ENCODE peak calls at places on chromosomes 4 and X, in five cellular contexts. One of them, this sample, is unnamed.

GRCh38 chr4:149031399-149031798 is 589.2 kb upstream of the NR3C2 start:
- DNase-seq in lung: no peak
- DNase-seq in aorta: no peak
- DNase-seq in mesenchymal stem cell: no peak
- DNase-seq in left lung: no peak
- DNase-seq in this sample: no peak

GRCh38 chr4:99687120-99687519 is 29.5 kb upstream of the C4orf54 start:
- DNase-seq in aorta: no peak
- DNase-seq in mesenchymal stem cell: no peak
- DNase-seq in lung: no peak
- DNase-seq in left lung: no peak
- DNase-seq in this sample: no peak

GRCh38 chrX:14927391-14927790 is 54.2 kb downstream of the MOSPD2 start:
- DNase-seq in aorta: no peak
- DNase-seq in lung: no peak
- DNase-seq in mesenchymal stem cell: peak; percentile 66
- DNase-seq in left lung: no peak
- DNase-seq in this sample: no peak

GRCh38 chr4:113878718-113879117 is 100.7 kb downstream of the ARSJ start:
- DNase-seq in aorta: no peak
- DNase-seq in left lung: no peak
- DNase-seq in mesenchymal stem cell: peak; percentile 47
- DNase-seq in lung: no peak
- DNase-seq in this sample: no peak

GRCh38 chr4:44544158-44544557 is 95.5 kb upstream of the KCTD8 start:
- DNase-seq in aorta: no peak
- DNase-seq in mesenchymal stem cell: no peak
- DNase-seq in left lung: no peak
- DNase-seq in lung: no peak
- DNase-seq in this sample: no peak

GRCh38 chr4:56914336-56914735 is 6.6 kb downstream of the REST start:
- DNase-seq in aorta: no peak
- DNase-seq in mesenchymal stem cell: no peak
- DNase-seq in left lung: no peak
- DNase-seq in lung: no peak
- DNase-seq in this sample: no peak

GRCh38 chr4:125750827-125751466 is 436.2 kb downstream of the FAT4 start:
- DNase-seq in left lung: no peak
- DNase-seq in mesenchymal stem cell: peak; percentile 61
- DNase-seq in lung: no peak
- DNase-seq in aorta: no peak
- DNase-seq in this sample: no peak

GRCh38 chr4:7067147-7067522 is 729 bp downstream of the GRPEL1 start:
- DNase-seq in aorta: peak; percentile 89
- DNase-seq in mesenchymal stem cell: peak; percentile 79
- DNase-seq in left lung: no peak
- DNase-seq in lung: peak; percentile 53
- DNase-seq in this sample: no peak

GRCh38 chrX:111447298-111447697 is 35.3 kb upstream of the DCX start:
- DNase-seq in left lung: no peak
- DNase-seq in lung: no peak
- DNase-seq in mesenchymal stem cell: peak; percentile 6
- DNase-seq in aorta: no peak
- DNase-seq in this sample: no peak

GRCh38 chr4:54913751-54914526 is 211.5 kb downstream of the KDR start:
- DNase-seq in mesenchymal stem cell: peak; percentile 26
- DNase-seq in lung: no peak
- DNase-seq in aorta: no peak
- DNase-seq in left lung: no peak
- DNase-seq in this sample: no peak

GRCh38 chr4:102196221-102196620 is 149.1 kb downstream of the SLC39A8 start:
- DNase-seq in lung: no peak
- DNase-seq in aorta: no peak
- DNase-seq in left lung: no peak
- DNase-seq in mesenchymal stem cell: peak; percentile 66
- DNase-seq in this sample: no peak

GRCh38 chr4:98653006-98653405 is 5.4 kb downstream of the TSPAN5 start:
- DNase-seq in aorta: no peak
- DNase-seq in lung: no peak
- DNase-seq in mesenchymal stem cell: no peak
- DNase-seq in left lung: no peak
- DNase-seq in this sample: no peak

GRCh38 chr4:5619913-5620625 is 88.3 kb downstream of the EVC2 start:
- DNase-seq in aorta: no peak
- DNase-seq in left lung: no peak
- DNase-seq in mesenchymal stem cell: peak; percentile 39
- DNase-seq in lung: no peak
- DNase-seq in this sample: no peak

GRCh38 chr4:142813388-142813787 is 32.7 kb downstream of the INPP4B start:
- DNase-seq in aorta: no peak
- DNase-seq in left lung: no peak
- DNase-seq in mesenchymal stem cell: no peak
- DNase-seq in lung: no peak
- DNase-seq in this sample: no peak

GRCh38 chrX:147699061-147699460 is 212.7 kb upstream of the FMR1 start:
- DNase-seq in left lung: no peak
- DNase-seq in aorta: no peak
- DNase-seq in lung: no peak
- DNase-seq in mesenchymal stem cell: no peak
- DNase-seq in this sample: no peak

GRCh38 chrX:48972214-48973164 is 845 bp upstream of the KCND1 start:
- DNase-seq in mesenchymal stem cell: peak; percentile 58
- DNase-seq in aorta: no peak
- DNase-seq in lung: peak; percentile 34
- DNase-seq in left lung: no peak
- DNase-seq in this sample: no peak

GRCh38 chr4:15232725-15233597 is 194.9 kb upstream of the C1QTNF7 start:
- DNase-seq in aorta: no peak
- DNase-seq in lung: no peak
- DNase-seq in mesenchymal stem cell: peak; percentile 68
- DNase-seq in left lung: no peak
- DNase-seq in this sample: no peak

GRCh38 chr4:110793381-110793801 is 170.5 kb upstream of the PITX2 start:
- DNase-seq in mesenchymal stem cell: peak; percentile 23
- DNase-seq in left lung: no peak
- DNase-seq in aorta: no peak
- DNase-seq in lung: no peak
- DNase-seq in this sample: no peak

GRCh38 chr4:182893490-182893889 is 23.7 kb downstream of the DCTD start:
- DNase-seq in lung: no peak
- DNase-seq in aorta: no peak
- DNase-seq in mesenchymal stem cell: no peak
- DNase-seq in left lung: no peak
- DNase-seq in this sample: no peak

GRCh38 chrX:10615931-10616780 is 4.2 kb downstream of the MID1 start:
- DNase-seq in aorta: no peak
- DNase-seq in mesenchymal stem cell: peak; percentile 53
- DNase-seq in lung: no peak
- DNase-seq in left lung: no peak
- DNase-seq in this sample: no peak

GRCh38 chrX:124736553-124737240 is 390.3 kb downstream of the SH2D1A start:
- DNase-seq in mesenchymal stem cell: no peak
- DNase-seq in left lung: peak; percentile 33
- DNase-seq in aorta: no peak
- DNase-seq in lung: no peak
- DNase-seq in this sample: peak; percentile 22

GRCh38 chr4:87092389-87093141 is 127.9 kb downstream of the KLHL8 start:
- DNase-seq in aorta: no peak
- DNase-seq in lung: peak; percentile 83
- DNase-seq in left lung: no peak
- DNase-seq in mesenchymal stem cell: peak; percentile 79
- DNase-seq in this sample: no peak

GRCh38 chrX:86241547-86241946 is 93.3 kb downstream of the DACH2 start:
- DNase-seq in mesenchymal stem cell: no peak
- DNase-seq in left lung: no peak
- DNase-seq in aorta: no peak
- DNase-seq in lung: no peak
- DNase-seq in this sample: no peak

DNA sequence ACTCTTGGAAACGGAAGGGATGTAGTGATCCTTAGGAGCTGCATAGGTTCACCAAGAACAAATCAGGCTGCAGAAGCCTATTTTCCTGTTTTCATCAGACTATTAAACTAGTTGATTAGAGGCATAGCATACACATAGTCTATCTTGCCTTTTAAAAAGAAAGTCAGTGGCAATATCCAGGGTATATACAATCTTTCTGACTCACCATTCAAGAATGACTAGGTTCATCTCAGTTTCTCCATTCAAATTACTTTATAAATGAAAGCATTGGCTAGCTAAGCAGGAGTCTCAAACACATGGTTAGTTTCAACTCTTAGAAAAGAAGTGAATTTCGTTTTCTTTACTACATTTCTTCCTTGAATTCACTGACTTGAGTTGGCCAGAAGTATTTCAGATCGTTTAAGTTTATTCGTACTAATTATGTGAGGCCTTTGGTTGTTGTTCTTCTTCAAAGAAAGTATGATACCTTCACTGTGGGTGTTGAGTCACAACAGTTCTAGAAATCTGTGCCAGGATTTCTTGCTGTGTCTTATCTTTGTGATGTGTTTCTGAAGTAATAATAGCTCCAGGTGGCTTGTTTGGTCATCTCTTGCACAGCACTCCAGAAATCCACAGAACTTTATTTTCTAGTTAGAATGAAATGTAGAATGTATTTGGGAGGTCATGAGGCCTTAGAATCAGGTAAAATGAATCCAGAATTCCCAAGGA is 88.2 kb downstream of the AWAT2 start:
- DNase-seq in mesenchymal stem cell: no peak
- DNase-seq in aorta: no peak
- DNase-seq in lung: no peak
- DNase-seq in left lung: no peak
- DNase-seq in this sample: no peak
- H3K9me3 ChIP-seq in mesenchymal stem cell: no peaks in the 10 kb centered on the region
- H3K9me3 ChIP-seq in aorta: no peaks in the 10 kb centered on the region
- H3K9me3 ChIP-seq in lung: no peaks in the 10 kb centered on the region
- H3K9me3 ChIP-seq in left lung: no peaks in the 10 kb centered on the region
- H3K9me3 ChIP-seq in this sample: no peaks in the 10 kb centered on the region

DNA sequence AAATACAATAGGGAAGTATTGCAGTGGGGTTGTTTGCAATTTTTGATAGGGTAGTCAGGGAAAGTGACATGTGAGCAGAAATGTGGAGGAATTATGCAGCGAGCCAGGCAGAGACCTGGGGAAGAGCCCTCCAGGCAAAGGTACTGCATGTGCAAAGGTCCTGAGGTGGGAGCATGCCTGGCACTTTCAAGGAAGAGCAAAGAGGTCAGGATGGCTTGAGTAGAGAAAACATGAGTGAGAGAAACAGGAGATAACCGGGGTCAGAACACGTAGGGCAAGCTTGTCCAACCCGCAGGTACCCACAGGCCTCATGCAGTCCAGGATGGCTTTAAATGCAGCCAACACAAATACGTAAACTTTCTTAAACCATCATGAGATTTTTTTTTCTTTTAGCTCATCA is 71.0 kb downstream of the COQ2 start:
- DNase-seq in lung: no peak
- DNase-seq in mesenchymal stem cell: no peak
- DNase-seq in aorta: no peak
- DNase-seq in left lung: no peak
- DNase-seq in this sample: no peak
- H3K9me3 ChIP-seq in lung: no peaks in the 10 kb centered on the region
- H3K9me3 ChIP-seq in mesenchymal stem cell: no peaks in the 10 kb centered on the region
- H3K9me3 ChIP-seq in aorta: peaks cover 4% of the 10 kb centered on the region
- H3K9me3 ChIP-seq in left lung: no peaks in the 10 kb centered on the region
- H3K9me3 ChIP-seq in this sample: no peaks in the 10 kb centered on the region

DNA sequence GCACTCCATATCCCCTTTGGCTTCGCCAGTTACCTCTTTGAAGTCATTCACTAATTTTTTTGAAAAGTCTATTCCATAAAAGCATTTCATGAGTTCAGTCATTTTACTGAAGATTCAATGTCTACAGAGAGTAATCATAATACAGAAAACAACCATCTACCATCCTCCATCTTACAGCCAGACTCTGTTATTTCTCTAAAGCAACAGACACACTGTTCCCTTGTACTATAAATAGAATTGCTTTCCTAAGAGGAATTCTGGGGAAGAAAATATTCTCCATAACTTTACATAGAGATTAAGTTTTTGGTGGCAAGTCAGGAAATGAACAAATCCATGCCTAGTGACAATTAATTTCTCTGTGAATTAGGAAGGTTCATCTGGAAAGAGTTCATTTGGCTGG is 37.0 kb downstream of the XK start:
- DNase-seq in aorta: no peak
- DNase-seq in mesenchymal stem cell: no peak
- DNase-seq in left lung: no peak
- DNase-seq in lung: no peak
- DNase-seq in this sample: no peak
- H3K9me3 ChIP-seq in aorta: no peaks in the 10 kb centered on the region
- H3K9me3 ChIP-seq in mesenchymal stem cell: no peaks in the 10 kb centered on the region
- H3K9me3 ChIP-seq in left lung: no peaks in the 10 kb centered on the region
- H3K9me3 ChIP-seq in lung: no peaks in the 10 kb centered on the region
- H3K9me3 ChIP-seq in this sample: no peaks in the 10 kb centered on the region

GRCh38 chrX:153388722-153389459 is 12.3 kb downstream of the PNMA6E start:
- DNase-seq in left lung: no peak
- DNase-seq in aorta: no peak
- DNase-seq in lung: no peak
- DNase-seq in mesenchymal stem cell: no peak
- DNase-seq in this sample: no peak

GRCh38 chrX:153387345-153387744 is 13.8 kb downstream of the PNMA6E start:
- DNase-seq in aorta: no peak
- DNase-seq in lung: no peak
- DNase-seq in left lung: no peak
- DNase-seq in mesenchymal stem cell: no peak
- DNase-seq in this sample: no peak

GRCh38 chrX:153384390-153384789 is 16.8 kb downstream of the PNMA6E start:
- DNase-seq in lung: no peak
- DNase-seq in mesenchymal stem cell: no peak
- DNase-seq in left lung: no peak
- DNase-seq in aorta: no peak
- DNase-seq in this sample: no peak

GRCh38 chrX:153387987-153388721 is 13.0 kb downstream of the PNMA6E start:
- DNase-seq in mesenchymal stem cell: no peak
- DNase-seq in aorta: no peak
- DNase-seq in left lung: no peak
- DNase-seq in lung: no peak
- DNase-seq in this sample: no peak

GRCh38 chrX:153386097-153386496 is 15.1 kb downstream of the PNMA6E start:
- DNase-seq in aorta: no peak
- DNase-seq in left lung: no peak
- DNase-seq in lung: no peak
- DNase-seq in mesenchymal stem cell: no peak
- DNase-seq in this sample: no peak
- H3K9me3 ChIP-seq in aorta: no peaks in the 10 kb centered on the region
- H3K9me3 ChIP-seq in left lung: no peaks in the 10 kb centered on the region
- H3K9me3 ChIP-seq in lung: peaks cover 4% of the 10 kb centered on the region
- H3K9me3 ChIP-seq in mesenchymal stem cell: no peaks in the 10 kb centered on the region
- H3K9me3 ChIP-seq in this sample: no peaks in the 10 kb centered on the region

DNA sequence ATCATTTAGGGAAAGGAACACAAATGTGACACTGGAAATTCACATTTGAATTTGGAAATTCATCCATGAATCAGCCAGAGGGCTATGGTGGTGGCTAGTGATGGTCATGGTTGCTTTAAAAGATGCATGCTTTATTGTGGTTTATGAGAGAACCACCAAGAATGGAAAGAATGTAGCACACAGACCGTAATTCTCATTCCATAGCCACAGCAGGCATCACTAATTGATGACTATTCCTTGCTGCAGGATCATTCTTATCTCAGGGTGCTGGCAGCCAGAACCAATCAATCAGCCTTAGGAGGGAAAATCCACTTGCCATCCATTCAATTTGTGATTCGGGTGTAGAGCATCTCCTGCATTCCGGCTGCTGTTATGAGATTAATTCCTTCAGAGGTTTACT is 115.6 kb downstream of the DHRSX start:
- DNase-seq in left lung: no peak
- DNase-seq in mesenchymal stem cell: peak; percentile 76
- DNase-seq in aorta: no peak
- DNase-seq in lung: no peak
- DNase-seq in this sample: no peak
- H3K9me3 ChIP-seq in left lung: no peaks in the 10 kb centered on the region
- H3K9me3 ChIP-seq in mesenchymal stem cell: peaks cover 2% of the 10 kb centered on the region
- H3K9me3 ChIP-seq in aorta: no peaks in the 10 kb centered on the region
- H3K9me3 ChIP-seq in lung: peaks cover 2% of the 10 kb centered on the region
- H3K9me3 ChIP-seq in this sample: no peaks in the 10 kb centered on the region